ENCODE peak calls at places on chromosomes 12 and 14, in eight cellular contexts. F is body of pancreas, O is sigmoid colon, R is transverse colon, P is A549, A is tibial nerve, N is IMR-90, S is adrenal gland. W is an unnamed sample.
A peak's percentile ranks its signal among the peaks of the same experiment; 100 is the strongest.

GRCh38 chr12:69933115-69933552 is 108.1 kb downstream of the MYRFL start:
- DNase-seq in F (no peak), O (no peak), R (no peak), P (no peak), A (no peak), N (no peak), S (no peak), W (no peak)

GRCh38 chr12:53062977-53063707 is 13.3 kb downstream of the TNS2 start:
- DNase-seq in F (no peak), O (no peak), R (no peak), P (no peak), A (peak; percentile 14), N (no peak), S (no peak), W (peak; percentile 24)

GRCh38 chr12:57952766-57953165 is 11.4 kb downstream of the ATP23 start:
- DNase-seq in F (no peak), O (no peak), R (no peak), P (no peak), A (no peak), N (no peak), S (no peak), W (no peak)

GRCh38 chr14:29763342-29763858 is 164.2 kb downstream of the PRKD1 start:
- DNase-seq in F (no peak), O (no peak), R (no peak), P (no peak), A (no peak), N (no peak), S (no peak), W (no peak)

GRCh38 chr14:94631536-94632304 is 19.5 kb downstream of the SERPINA3 start:
- DNase-seq in F (no peak), O (peak; percentile 26), R (no peak), P (no peak), A (no peak), N (no peak), S (no peak), W (no peak)

GRCh38 chr14:101876539-101876938 is 87.8 kb upstream of the DYNC1H1 start:
- DNase-seq in F (peak; percentile 54), O (peak; percentile 95), R (peak; percentile 83), P (no peak), A (peak; percentile 47), N (peak; percentile 18), S (peak; percentile 83), W (peak; percentile 85)

GRCh38 chr12:63967358-63967757 is 122.9 kb downstream of the SRGAP1 start:
- DNase-seq in F (no peak), O (no peak), R (no peak), P (no peak), A (no peak), N (peak; percentile 72), S (no peak), W (no peak)

GRCh38 chr12:599756-600155 is 63.5 kb downstream of the NINJ2 start:
- DNase-seq in F (no peak), O (no peak), R (no peak), P (no peak), A (no peak), N (no peak), S (no peak), W (no peak)

GRCh38 chr14:21825147-21825743 is 151.6 kb upstream of the OR4E1 start:
- DNase-seq in F (no peak), O (no peak), R (no peak), P (peak; percentile 13), A (no peak), N (peak; percentile 4), S (no peak), W (no peak)

GRCh38 chr12:87870493-87870892 is 158.7 kb downstream of the C12orf50 start:
- DNase-seq in F (no peak), O (no peak), R (no peak), P (no peak), A (no peak), N (no peak), S (no peak), W (no peak)

GRCh38 chr14:101122114-101122854 is 218.8 kb upstream of the RTL1 start:
- DNase-seq in F (no peak), O (peak; percentile 42), R (no peak), P (no peak), A (no peak), N (no peak), S (no peak), W (no peak)

GRCh38 chr14:35553808-35554207 is 19.8 kb downstream of the INSM2 start:
- DNase-seq in F (no peak), O (no peak), R (no peak), P (no peak), A (no peak), N (peak; percentile 73), S (no peak), W (no peak)

GRCh38 chr12:112837629-112838191 is 46.2 kb downstream of the RPH3A start:
- DNase-seq in F (no peak), O (no peak), R (no peak), P (peak; percentile 54), A (no peak), N (peak; percentile 29), S (no peak), W (no peak)

GRCh38 chr12:13211191-13211858 is 14.8 kb downstream of the EMP1 start:
- DNase-seq in F (no peak), O (no peak), R (no peak), P (no peak), A (no peak), N (peak; percentile 34), S (no peak), W (no peak)

GRCh38 chr12:70982286-70982685 is 61.7 kb upstream of the PTPRR start:
- DNase-seq in F (no peak), O (no peak), R (no peak), P (no peak), A (no peak), N (peak; percentile 38), S (no peak), W (no peak)

GRCh38 chr14:98177551-98177950 is 1094.4 kb downstream of the BCL11B start:
- DNase-seq in F (no peak), O (no peak), R (no peak), P (no peak), A (no peak), N (no peak), S (no peak), W (no peak)

GRCh38 chr12:118448341-118448740 is 72.0 kb downstream of the SUDS3 start:
- DNase-seq in F (peak; percentile 15), O (no peak), R (no peak), P (no peak), A (no peak), N (no peak), S (no peak), W (no peak)

GRCh38 chr14:50363734-50364113 is 33.0 kb downstream of the CDKL1 start:
- DNase-seq in F (no peak), O (no peak), R (peak; percentile 48), P (no peak), A (no peak), N (peak; percentile 18), S (no peak), W (no peak)

GRCh38 chr14:68541128-68541896 is 251.6 kb downstream of the ZFP36L1 start:
- DNase-seq in F (no peak), O (no peak), R (no peak), P (no peak), A (no peak), N (no peak), S (no peak), W (peak; percentile 40)

GRCh38 chr12:27542628-27543027 is 18.6 kb downstream of the PPFIBP1 start:
- DNase-seq in F (no peak), O (no peak), R (no peak), P (no peak), A (no peak), N (peak; percentile 97), S (no peak), W (no peak)

GRCh38 chr12:88144546-88145468 is 2.7 kb downstream of the TMTC3 start:
- DNase-seq in F (no peak), O (no peak), R (no peak), P (no peak), A (no peak), N (no peak), S (no peak), W (no peak)

GRCh38 chr12:53758081-53758769 is 6.4 kb upstream of the CISTR start:
- DNase-seq in F (no peak), O (no peak), R (no peak), P (no peak), A (no peak), N (no peak), S (no peak), W (no peak)

GRCh38 chr12:67807808-67808207 is 159.3 kb downstream of the DYRK2 start:
- DNase-seq in F (no peak), O (no peak), R (no peak), P (no peak), A (no peak), N (peak; percentile 16), S (no peak), W (peak; percentile 39)

GRCh38 chr12:112843272-112843671 is 51.7 kb downstream of the RPH3A start:
- DNase-seq in F (no peak), O (no peak), R (no peak), P (no peak), A (no peak), N (no peak), S (no peak), W (no peak)

GRCh38 chr14:96051642-96052540 is 12.7 kb downstream of the C14orf132 start:
- DNase-seq in F (no peak), O (no peak), R (no peak), P (peak; percentile 21), A (no peak), N (peak; percentile 8), S (no peak), W (no peak)
- H3K4me1 ChIP-seq in F (no peaks in the 10 kb centered on the region), O (no peaks in the 10 kb centered on the region), R (peaks cover 5% of the 10 kb centered on the region), P (peaks cover 18% of the 10 kb centered on the region), A (no peaks in the 10 kb centered on the region), N (peaks cover 16% of the 10 kb centered on the region), S (peaks cover 7% of the 10 kb centered on the region), W (peaks cover 28% of the 10 kb centered on the region)

GRCh38 chr12:125013816-125014442 is 20.5 kb downstream of the BRI3BP start:
- DNase-seq in F (peak; percentile 96), O (no peak), R (no peak), P (no peak), A (no peak), N (no peak), S (no peak), W (no peak)
- TF ChIP-seq POLR2A in F (peak; percentile 12), O (no peak), R (no peak), P (no peak), A (no peak), N (no peak), S (no peak), W (no peak)

DNA sequence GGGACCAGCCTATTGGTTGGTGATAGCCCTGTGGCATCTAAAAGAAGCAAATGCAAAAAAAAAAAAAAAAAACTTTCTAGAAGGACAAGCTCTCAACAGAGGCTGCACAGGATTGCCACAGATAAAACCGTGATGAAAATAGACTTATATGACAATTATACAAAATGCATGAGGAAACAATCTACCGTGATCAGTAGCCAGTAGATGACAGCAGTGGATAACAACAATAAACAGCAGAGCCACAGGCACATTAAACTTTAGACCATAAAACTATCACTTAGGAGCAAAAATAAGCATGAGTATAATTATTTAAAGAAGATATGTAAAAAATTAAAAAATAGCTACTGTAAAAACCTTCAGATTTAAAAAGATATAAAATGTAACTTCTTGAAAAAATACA is 183.5 kb upstream of the ABCD2 start:
- DNase-seq in F (no peak), O (no peak), R (no peak), P (no peak), A (no peak), N (no peak), S (no peak), W (no peak)
- TF ChIP-seq CTCF in F (no peak), O (no peak), R (no peak), P (peak; percentile 7), A (no peak), N (no peak), S (no peak), W (no peak)

GRCh38 chr12:11730299-11731041 is 81.0 kb downstream of the ETV6 start:
- DNase-seq in F (peak; percentile 89), O (no peak), R (peak; percentile 75), P (no peak), A (no peak), N (no peak), S (no peak), W (no peak)
- H3K4me1 ChIP-seq in F (peaks cover 77% of the 10 kb centered on the region), O (no peaks in the 10 kb centered on the region), R (peaks cover 73% of the 10 kb centered on the region), P (peaks cover 19% of the 10 kb centered on the region), A (peaks cover 43% of the 10 kb centered on the region), N (peaks cover 12% of the 10 kb centered on the region), S (peaks cover 35% of the 10 kb centered on the region), W (no peaks in the 10 kb centered on the region)